ENCODE peak calls at places on chromosomes 16 and 17, in seven cellular contexts. One of them, this sample, is unnamed.

GRCh38 chr17:29671661-29672060 is 48.9 kb upstream of the CORO6 start:
- DNase-seq in tibial artery: no peak
- DNase-seq in activated CD8-positive, alpha-beta T cell treated with anti-CD3 and anti-CD28 coated beads for 36 hours: no peak
- DNase-seq in ovary: no peak
- DNase-seq in HFF-Myc: no peak
- DNase-seq in Peyer's patch: no peak
- DNase-seq in neural crest cell: no peak
- DNase-seq in this sample: no peak

GRCh38 chr16:69118468-69118867 is 13.0 kb downstream of the HAS3 start:
- DNase-seq in activated CD8-positive, alpha-beta T cell treated with anti-CD3 and anti-CD28 coated beads for 36 hours: no peak
- DNase-seq in Peyer's patch: no peak
- DNase-seq in tibial artery: no peak
- DNase-seq in neural crest cell: no peak
- DNase-seq in HFF-Myc: no peak
- DNase-seq in ovary: no peak
- DNase-seq in this sample: no peak

GRCh38 chr17:50830298-50830697 is 5.1 kb upstream of the WFIKKN2 start:
- DNase-seq in Peyer's patch: no peak
- DNase-seq in activated CD8-positive, alpha-beta T cell treated with anti-CD3 and anti-CD28 coated beads for 36 hours: no peak
- DNase-seq in neural crest cell: no peak
- DNase-seq in ovary: peak
- DNase-seq in tibial artery: no peak
- DNase-seq in HFF-Myc: no peak
- DNase-seq in this sample: no peak

GRCh38 chr17:57803026-57803425 is 46.8 kb downstream of the MRPS23 start:
- DNase-seq in neural crest cell: peak
- DNase-seq in ovary: no peak
- DNase-seq in HFF-Myc: no peak
- DNase-seq in Peyer's patch: no peak
- DNase-seq in activated CD8-positive, alpha-beta T cell treated with anti-CD3 and anti-CD28 coated beads for 36 hours: no peak
- DNase-seq in tibial artery: no peak
- DNase-seq in this sample: no peak

GRCh38 chr16:88634141-88634993 is 4.0 kb upstream of the IL17C start:
- DNase-seq in ovary: no peak
- DNase-seq in Peyer's patch: peak
- DNase-seq in neural crest cell: peak
- DNase-seq in tibial artery: no peak
- DNase-seq in activated CD8-positive, alpha-beta T cell treated with anti-CD3 and anti-CD28 coated beads for 36 hours: peak
- DNase-seq in HFF-Myc: no peak
- DNase-seq in this sample: peak

GRCh38 chr17:50534222-50534978 is 1.9 kb downstream of the EPN3 start:
- DNase-seq in Peyer's patch: peak
- DNase-seq in tibial artery: no peak
- DNase-seq in activated CD8-positive, alpha-beta T cell treated with anti-CD3 and anti-CD28 coated beads for 36 hours: peak
- DNase-seq in ovary: peak
- DNase-seq in HFF-Myc: no peak
- DNase-seq in neural crest cell: no peak
- DNase-seq in this sample: no peak

GRCh38 chr16:89114159-89114981 is 20.7 kb downstream of the ACSF3 start:
- DNase-seq in HFF-Myc: no peak
- DNase-seq in Peyer's patch: peak
- DNase-seq in neural crest cell: no peak
- DNase-seq in ovary: no peak
- DNase-seq in tibial artery: no peak
- DNase-seq in activated CD8-positive, alpha-beta T cell treated with anti-CD3 and anti-CD28 coated beads for 36 hours: peak
- DNase-seq in this sample: peak

GRCh38 chr16:48447940-48448536 is 62.8 kb upstream of the SIAH1 start:
- DNase-seq in neural crest cell: no peak
- DNase-seq in activated CD8-positive, alpha-beta T cell treated with anti-CD3 and anti-CD28 coated beads for 36 hours: no peak
- DNase-seq in tibial artery: no peak
- DNase-seq in Peyer's patch: peak
- DNase-seq in HFF-Myc: no peak
- DNase-seq in ovary: no peak
- DNase-seq in this sample: no peak

GRCh38 chr16:57283956-57284205 is 591 bp downstream of the PLLP start:
- DNase-seq in activated CD8-positive, alpha-beta T cell treated with anti-CD3 and anti-CD28 coated beads for 36 hours: no peak
- DNase-seq in HFF-Myc: no peak
- DNase-seq in Peyer's patch: no peak
- DNase-seq in ovary: no peak
- DNase-seq in neural crest cell: no peak
- DNase-seq in tibial artery: no peak
- DNase-seq in this sample: no peak

GRCh38 chr17:78355045-78355641 is 4.7 kb downstream of the SOCS3 start:
- DNase-seq in Peyer's patch: no peak
- DNase-seq in neural crest cell: no peak
- DNase-seq in ovary: no peak
- DNase-seq in HFF-Myc: no peak
- DNase-seq in activated CD8-positive, alpha-beta T cell treated with anti-CD3 and anti-CD28 coated beads for 36 hours: peak
- DNase-seq in tibial artery: no peak
- DNase-seq in this sample: no peak

GRCh38 chr16:4611337-4612023 is 3.2 kb downstream of the UBALD1 start:
- DNase-seq in activated CD8-positive, alpha-beta T cell treated with anti-CD3 and anti-CD28 coated beads for 36 hours: no peak
- DNase-seq in Peyer's patch: no peak
- DNase-seq in HFF-Myc: no peak
- DNase-seq in neural crest cell: no peak
- DNase-seq in tibial artery: peak
- DNase-seq in ovary: no peak
- DNase-seq in this sample: no peak

GRCh38 chr16:50440531-50440930 is 71.7 kb upstream of the BRD7 start:
- DNase-seq in HFF-Myc: no peak
- DNase-seq in activated CD8-positive, alpha-beta T cell treated with anti-CD3 and anti-CD28 coated beads for 36 hours: no peak
- DNase-seq in ovary: no peak
- DNase-seq in Peyer's patch: peak
- DNase-seq in tibial artery: no peak
- DNase-seq in neural crest cell: no peak
- DNase-seq in this sample: no peak

GRCh38 chr16:86075839-86076440 is 177.0 kb downstream of the IRF8 start:
- DNase-seq in ovary: no peak
- DNase-seq in Peyer's patch: peak
- DNase-seq in neural crest cell: no peak
- DNase-seq in activated CD8-positive, alpha-beta T cell treated with anti-CD3 and anti-CD28 coated beads for 36 hours: no peak
- DNase-seq in tibial artery: peak
- DNase-seq in HFF-Myc: no peak
- DNase-seq in this sample: no peak

GRCh38 chr17:41799366-41799765 is 12.4 kb downstream of the P3H4 start:
- DNase-seq in tibial artery: no peak
- DNase-seq in ovary: no peak
- DNase-seq in activated CD8-positive, alpha-beta T cell treated with anti-CD3 and anti-CD28 coated beads for 36 hours: no peak
- DNase-seq in HFF-Myc: no peak
- DNase-seq in neural crest cell: no peak
- DNase-seq in Peyer's patch: no peak
- DNase-seq in this sample: no peak

GRCh38 chr16:53999841-54000240 is 286.7 kb downstream of the IRX3 start:
- DNase-seq in ovary: no peak
- DNase-seq in tibial artery: no peak
- DNase-seq in Peyer's patch: no peak
- DNase-seq in HFF-Myc: no peak
- DNase-seq in neural crest cell: no peak
- DNase-seq in activated CD8-positive, alpha-beta T cell treated with anti-CD3 and anti-CD28 coated beads for 36 hours: no peak
- DNase-seq in this sample: no peak

GRCh38 chr17:63698886-63699637 is 863 bp downstream of the LIMD2 start:
- DNase-seq in activated CD8-positive, alpha-beta T cell treated with anti-CD3 and anti-CD28 coated beads for 36 hours: peak
- DNase-seq in ovary: no peak
- DNase-seq in neural crest cell: peak
- DNase-seq in Peyer's patch: peak
- DNase-seq in HFF-Myc: no peak
- DNase-seq in tibial artery: peak
- DNase-seq in this sample: peak

GRCh38 chr17:11459780-11460426 is 138.4 kb upstream of the DNAH9 start:
- DNase-seq in activated CD8-positive, alpha-beta T cell treated with anti-CD3 and anti-CD28 coated beads for 36 hours: no peak
- DNase-seq in HFF-Myc: no peak
- DNase-seq in Peyer's patch: no peak
- DNase-seq in ovary: no peak
- DNase-seq in neural crest cell: no peak
- DNase-seq in tibial artery: no peak
- DNase-seq in this sample: no peak

GRCh38 chr17:32835291-32835761 is 41.6 kb downstream of the MYO1D start:
- DNase-seq in tibial artery: no peak
- DNase-seq in HFF-Myc: no peak
- DNase-seq in activated CD8-positive, alpha-beta T cell treated with anti-CD3 and anti-CD28 coated beads for 36 hours: no peak
- DNase-seq in neural crest cell: no peak
- DNase-seq in ovary: no peak
- DNase-seq in Peyer's patch: no peak
- DNase-seq in this sample: no peak

GRCh38 chr16:66599726-66600125 is 4.8 kb upstream of the CMTM3 start:
- DNase-seq in tibial artery: no peak
- DNase-seq in neural crest cell: no peak
- DNase-seq in activated CD8-positive, alpha-beta T cell treated with anti-CD3 and anti-CD28 coated beads for 36 hours: peak
- DNase-seq in HFF-Myc: no peak
- DNase-seq in Peyer's patch: no peak
- DNase-seq in ovary: no peak
- DNase-seq in this sample: no peak

GRCh38 chr17:8740486-8740885 is 4.2 kb downstream of the CCDC42 start:
- DNase-seq in activated CD8-positive, alpha-beta T cell treated with anti-CD3 and anti-CD28 coated beads for 36 hours: peak
- DNase-seq in tibial artery: peak
- DNase-seq in HFF-Myc: no peak
- DNase-seq in neural crest cell: no peak
- DNase-seq in Peyer's patch: peak
- DNase-seq in ovary: no peak
- DNase-seq in this sample: no peak

GRCh38 chr17:74205274-74205673 is 1.8 kb downstream of the RPL38 start:
- DNase-seq in ovary: no peak
- DNase-seq in Peyer's patch: no peak
- DNase-seq in tibial artery: no peak
- DNase-seq in HFF-Myc: no peak
- DNase-seq in activated CD8-positive, alpha-beta T cell treated with anti-CD3 and anti-CD28 coated beads for 36 hours: no peak
- DNase-seq in neural crest cell: no peak
- DNase-seq in this sample: no peak

GRCh38 chr16:89155851-89156739 is 15.5 kb upstream of the CDH15 start:
- DNase-seq in HFF-Myc: no peak
- DNase-seq in ovary: no peak
- DNase-seq in Peyer's patch: no peak
- DNase-seq in neural crest cell: no peak
- DNase-seq in tibial artery: no peak
- DNase-seq in activated CD8-positive, alpha-beta T cell treated with anti-CD3 and anti-CD28 coated beads for 36 hours: no peak
- DNase-seq in this sample: no peak

GRCh38 chr17:75356260-75356937 is 49.1 kb downstream of the GRB2 start:
- DNase-seq in activated CD8-positive, alpha-beta T cell treated with anti-CD3 and anti-CD28 coated beads for 36 hours: no peak
- DNase-seq in ovary: no peak
- DNase-seq in tibial artery: no peak
- DNase-seq in neural crest cell: no peak
- DNase-seq in HFF-Myc: no peak
- DNase-seq in Peyer's patch: no peak
- DNase-seq in this sample: no peak

GRCh38 chr17:6323626-6324356 is 111.1 kb downstream of the AIPL1 start:
- DNase-seq in Peyer's patch: no peak
- DNase-seq in tibial artery: no peak
- DNase-seq in ovary: no peak
- DNase-seq in activated CD8-positive, alpha-beta T cell treated with anti-CD3 and anti-CD28 coated beads for 36 hours: no peak
- DNase-seq in neural crest cell: no peak
- DNase-seq in HFF-Myc: no peak
- DNase-seq in this sample: peak

GRCh38 chr16:7866144-7866543 is 533.5 kb downstream of the RBFOX1 start:
- DNase-seq in HFF-Myc: no peak
- DNase-seq in neural crest cell: no peak
- DNase-seq in activated CD8-positive, alpha-beta T cell treated with anti-CD3 and anti-CD28 coated beads for 36 hours: no peak
- DNase-seq in Peyer's patch: no peak
- DNase-seq in ovary: no peak
- DNase-seq in tibial artery: no peak
- DNase-seq in this sample: no peak

GRCh38 chr17:30521766-30522165 is 44.6 kb downstream of the GOSR1 start:
- DNase-seq in HFF-Myc: no peak
- DNase-seq in ovary: no peak
- DNase-seq in tibial artery: no peak
- DNase-seq in activated CD8-positive, alpha-beta T cell treated with anti-CD3 and anti-CD28 coated beads for 36 hours: no peak
- DNase-seq in Peyer's patch: no peak
- DNase-seq in neural crest cell: no peak
- DNase-seq in this sample: no peak

GRCh38 chr16:72291531-72291981 is 119.6 kb upstream of the PMFBP1 start:
- DNase-seq in neural crest cell: no peak
- DNase-seq in tibial artery: no peak
- DNase-seq in activated CD8-positive, alpha-beta T cell treated with anti-CD3 and anti-CD28 coated beads for 36 hours: no peak
- DNase-seq in HFF-Myc: peak
- DNase-seq in Peyer's patch: no peak
- DNase-seq in ovary: no peak
- DNase-seq in this sample: no peak

GRCh38 chr16:17448640-17449638 is 21.8 kb downstream of the XYLT1 start:
- DNase-seq in activated CD8-positive, alpha-beta T cell treated with anti-CD3 and anti-CD28 coated beads for 36 hours: peak
- DNase-seq in ovary: no peak
- DNase-seq in HFF-Myc: no peak
- DNase-seq in Peyer's patch: no peak
- DNase-seq in neural crest cell: no peak
- DNase-seq in tibial artery: peak
- DNase-seq in this sample: no peak

GRCh38 chr17:63477471-63478440 is 895 bp downstream of the ACE start:
- DNase-seq in activated CD8-positive, alpha-beta T cell treated with anti-CD3 and anti-CD28 coated beads for 36 hours: peak
- DNase-seq in neural crest cell: no peak
- DNase-seq in HFF-Myc: no peak
- DNase-seq in ovary: no peak
- DNase-seq in tibial artery: no peak
- DNase-seq in Peyer's patch: no peak
- DNase-seq in this sample: peak

GRCh38 chr17:64938925-64939474 is 19.7 kb upstream of the LRRC37A3 start:
- DNase-seq in Peyer's patch: peak
- DNase-seq in neural crest cell: peak
- DNase-seq in activated CD8-positive, alpha-beta T cell treated with anti-CD3 and anti-CD28 coated beads for 36 hours: peak
- DNase-seq in ovary: no peak
- DNase-seq in tibial artery: no peak
- DNase-seq in HFF-Myc: no peak
- DNase-seq in this sample: peak
- TF ChIP-seq CTCF in Peyer's patch: peak
- TF ChIP-seq CTCF in neural crest cell: peak
- TF ChIP-seq CTCF in activated CD8-positive, alpha-beta T cell treated with anti-CD3 and anti-CD28 coated beads for 36 hours: peak
- TF ChIP-seq CTCF in ovary: no peak
- TF ChIP-seq CTCF in tibial artery: peak
- TF ChIP-seq CTCF in HFF-Myc: peak
- TF ChIP-seq CTCF in this sample: peak

GRCh38 chr17:16943541-16944333 is 28.2 kb downstream of the TNFRSF13B start:
- DNase-seq in neural crest cell: no peak
- DNase-seq in tibial artery: no peak
- DNase-seq in Peyer's patch: peak
- DNase-seq in ovary: no peak
- DNase-seq in activated CD8-positive, alpha-beta T cell treated with anti-CD3 and anti-CD28 coated beads for 36 hours: no peak
- DNase-seq in HFF-Myc: no peak
- DNase-seq in this sample: no peak
- TF ChIP-seq CTCF in neural crest cell: no peak
- TF ChIP-seq CTCF in tibial artery: no peak
- TF ChIP-seq CTCF in Peyer's patch: no peak
- TF ChIP-seq CTCF in ovary: no peak
- TF ChIP-seq CTCF in activated CD8-positive, alpha-beta T cell treated with anti-CD3 and anti-CD28 coated beads for 36 hours: no peak
- TF ChIP-seq CTCF in HFF-Myc: no peak
- TF ChIP-seq CTCF in this sample: no peak

GRCh38 chr16:8905795-8906591 is 23.8 kb downstream of the LITAFD start:
- DNase-seq in activated CD8-positive, alpha-beta T cell treated with anti-CD3 and anti-CD28 coated beads for 36 hours: no peak
- DNase-seq in Peyer's patch: no peak
- DNase-seq in tibial artery: no peak
- DNase-seq in neural crest cell: no peak
- DNase-seq in ovary: no peak
- DNase-seq in HFF-Myc: no peak
- DNase-seq in this sample: no peak
- TF ChIP-seq CTCF in activated CD8-positive, alpha-beta T cell treated with anti-CD3 and anti-CD28 coated beads for 36 hours: no peak
- TF ChIP-seq CTCF in Peyer's patch: no peak
- TF ChIP-seq CTCF in tibial artery: no peak
- TF ChIP-seq CTCF in neural crest cell: peak
- TF ChIP-seq CTCF in ovary: no peak
- TF ChIP-seq CTCF in HFF-Myc: peak
- TF ChIP-seq CTCF in this sample: no peak

DNA sequence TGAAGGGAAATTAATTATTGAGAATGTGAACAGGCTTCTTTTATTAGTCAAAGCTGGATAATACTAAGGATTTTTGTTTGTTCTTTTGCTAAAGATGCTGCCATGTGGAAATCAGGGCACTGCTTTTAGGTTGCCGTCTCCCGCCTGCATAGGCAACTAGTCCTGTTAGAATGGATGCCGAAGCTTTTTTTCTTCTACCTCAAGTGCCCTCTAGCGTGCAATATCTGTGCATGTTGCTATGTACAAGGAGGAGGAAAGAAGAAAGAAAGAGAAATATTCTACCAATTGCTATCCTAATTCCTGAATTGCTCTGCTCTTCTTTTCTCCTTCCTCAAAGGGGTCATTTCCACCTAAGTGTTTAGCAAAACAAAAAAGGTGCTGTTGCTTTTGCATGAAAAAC is 5.2 kb upstream of the CDH8 start:
- DNase-seq in Peyer's patch: no peak
- DNase-seq in tibial artery: no peak
- DNase-seq in neural crest cell: peak
- DNase-seq in activated CD8-positive, alpha-beta T cell treated with anti-CD3 and anti-CD28 coated beads for 36 hours: no peak
- DNase-seq in HFF-Myc: no peak
- DNase-seq in ovary: no peak
- DNase-seq in this sample: peak
- TF ChIP-seq CTCF in Peyer's patch: no peak
- TF ChIP-seq CTCF in tibial artery: peak
- TF ChIP-seq CTCF in neural crest cell: peak
- TF ChIP-seq CTCF in activated CD8-positive, alpha-beta T cell treated with anti-CD3 and anti-CD28 coated beads for 36 hours: no peak
- TF ChIP-seq CTCF in HFF-Myc: no peak
- TF ChIP-seq CTCF in ovary: no peak
- TF ChIP-seq CTCF in this sample: peak